ENCODE peak calls at places on chromosomes 6 and 20, in seven cellular contexts. H, J, W, R, K, V and I are unnamed samples.
A peak's percentile ranks its signal among the peaks of the same experiment; 100 is the strongest.

GRCh38 chr20:18101125-18101820 is 36.4 kb upstream of the KAT14 start:
- DNase-seq in H (no peak), W (no peak), R (no peak), V (no peak), J (no peak), K (no peak), I (no peak)

GRCh38 chr6:144334150-144334708 is 49.1 kb downstream of the UTRN start:
- DNase-seq in J (no peak), H (no peak), V (no peak), K (no peak), W (no peak), R (no peak), I (no peak)

GRCh38 chr6:4371207-4371921 is 236.0 kb upstream of the ECI2 start:
- DNase-seq in H (no peak), W (no peak), V (no peak), K (peak; percentile 57), R (no peak), J (peak; percentile 92), I (no peak)

GRCh38 chr6:17035257-17035757 is 66.5 kb upstream of the STMND1 start:
- DNase-seq in J (no peak), W (no peak), K (no peak), H (no peak), R (no peak), V (no peak), I (no peak)

GRCh38 chr6:28710466-28711191 is 184.9 kb downstream of the GPX5 start:
- DNase-seq in V (no peak), K (no peak), H (no peak), W (no peak), R (no peak), J (peak; percentile 58), I (no peak)

GRCh38 chr6:106789436-106790145 is 160.2 kb downstream of the QRSL1 start:
- DNase-seq in W (no peak), J (no peak), V (no peak), R (no peak), H (no peak), K (no peak), I (no peak)

GRCh38 chr6:85429346-85429745 is 20.5 kb upstream of the NT5E start:
- DNase-seq in H (no peak), V (no peak), W (no peak), K (no peak), J (no peak), R (no peak), I (no peak)

GRCh38 chr20:278607-279571 is 11.7 kb downstream of the C20orf96 start:
- DNase-seq in W (no peak), R (peak; percentile 87), K (no peak), H (no peak), J (no peak), V (no peak), I (peak; percentile 84)

GRCh38 chr6:42269553-42269952 is 51.9 kb upstream of the MRPS10 start:
- DNase-seq in W (no peak), V (peak; percentile 77), J (no peak), R (no peak), H (no peak), K (peak; percentile 31), I (no peak)

GRCh38 chr20:45088247-45088646 is 12.7 kb downstream of the KCNS1 start:
- DNase-seq in J (peak; percentile 96), W (no peak), K (no peak), H (no peak), V (no peak), R (no peak), I (no peak)

GRCh38 chr6:32087574-32088486 is 21.3 kb downstream of the TNXB start:
- DNase-seq in W (peak; percentile 81), J (peak; percentile 46), K (peak; percentile 93), H (peak; percentile 94), V (peak; percentile 63), R (peak; percentile 94), I (peak; percentile 93)

GRCh38 chr6:36679043-36679821 is 718 bp downstream of the CDKN1A start:
- DNase-seq in W (no peak), H (peak; percentile 92), V (no peak), R (peak; percentile 91), J (peak; percentile 63), K (peak; percentile 78), I (peak; percentile 96)

GRCh38 chr6:40383348-40384115 is 203.6 kb downstream of the LRFN2 start:
- DNase-seq in H (no peak), R (no peak), W (no peak), V (no peak), J (no peak), K (no peak), I (no peak)

GRCh38 chr6:152338335-152339125 is 298.6 kb downstream of the SYNE1 start:
- DNase-seq in H (peak; percentile 75), R (no peak), K (peak; percentile 55), J (peak; percentile 21), V (peak; percentile 9), W (no peak), I (peak; percentile 93)

GRCh38 chr20:7843613-7844012 is 96.6 kb downstream of the HAO1 start:
- DNase-seq in W (no peak), V (no peak), J (peak; percentile 34), K (no peak), H (peak; percentile 75), R (no peak), I (peak; percentile 42)

GRCh38 chr6:125114248-125114858 is 39.2 kb upstream of the TPD52L1 start:
- DNase-seq in V (no peak), J (peak; percentile 61), R (no peak), K (peak; percentile 68), H (peak; percentile 72), W (peak; percentile 55), I (peak; percentile 70)

GRCh38 chr20:61980647-61981583 is 84.8 kb downstream of the TAF4 start:
- DNase-seq in J (no peak), R (peak; percentile 76), W (peak; percentile 3), K (peak; percentile 54), H (no peak), V (no peak), I (no peak)

GRCh38 chr20:62707281-62707941 is 1.2 kb upstream of the NTSR1 start:
- DNase-seq in W (no peak), J (no peak), R (peak; percentile 51), K (no peak), V (no peak), H (no peak), I (no peak)

GRCh38 chr6:15247750-15248450 is 2.0 kb downstream of the JARID2 start:
- DNase-seq in H (peak; percentile 80), V (peak; percentile 50), R (peak; percentile 94), K (peak; percentile 58), W (no peak), J (peak; percentile 62), I (peak; percentile 40)
- TF ChIP-seq POLR2A in H (peak; percentile 13), V (no peak), R (no peak), K (no peak), W (no peak), J (peak; percentile 83), I (no peak)

GRCh38 chr6:43759157-43759925 is 10.7 kb upstream of the VEGFA start:
- DNase-seq in R (no peak), H (peak; percentile 42), K (no peak), J (no peak), W (no peak), V (no peak), I (no peak)

GRCh38 chr6:43758617-43759050 is 11.4 kb upstream of the VEGFA start:
- DNase-seq in W (no peak), J (no peak), H (peak; percentile 63), R (no peak), K (no peak), V (no peak), I (peak; percentile 83)

GRCh38 chr6:43761666-43762409 is 8.2 kb upstream of the VEGFA start:
- DNase-seq in J (no peak), W (no peak), H (peak; percentile 40), K (no peak), V (no peak), R (no peak), I (no peak)

GRCh38 chr6:43760799-43761168 is 9.2 kb upstream of the VEGFA start:
- DNase-seq in H (peak; percentile 34), W (no peak), R (no peak), V (no peak), J (no peak), K (no peak), I (peak; percentile 61)

DNA sequence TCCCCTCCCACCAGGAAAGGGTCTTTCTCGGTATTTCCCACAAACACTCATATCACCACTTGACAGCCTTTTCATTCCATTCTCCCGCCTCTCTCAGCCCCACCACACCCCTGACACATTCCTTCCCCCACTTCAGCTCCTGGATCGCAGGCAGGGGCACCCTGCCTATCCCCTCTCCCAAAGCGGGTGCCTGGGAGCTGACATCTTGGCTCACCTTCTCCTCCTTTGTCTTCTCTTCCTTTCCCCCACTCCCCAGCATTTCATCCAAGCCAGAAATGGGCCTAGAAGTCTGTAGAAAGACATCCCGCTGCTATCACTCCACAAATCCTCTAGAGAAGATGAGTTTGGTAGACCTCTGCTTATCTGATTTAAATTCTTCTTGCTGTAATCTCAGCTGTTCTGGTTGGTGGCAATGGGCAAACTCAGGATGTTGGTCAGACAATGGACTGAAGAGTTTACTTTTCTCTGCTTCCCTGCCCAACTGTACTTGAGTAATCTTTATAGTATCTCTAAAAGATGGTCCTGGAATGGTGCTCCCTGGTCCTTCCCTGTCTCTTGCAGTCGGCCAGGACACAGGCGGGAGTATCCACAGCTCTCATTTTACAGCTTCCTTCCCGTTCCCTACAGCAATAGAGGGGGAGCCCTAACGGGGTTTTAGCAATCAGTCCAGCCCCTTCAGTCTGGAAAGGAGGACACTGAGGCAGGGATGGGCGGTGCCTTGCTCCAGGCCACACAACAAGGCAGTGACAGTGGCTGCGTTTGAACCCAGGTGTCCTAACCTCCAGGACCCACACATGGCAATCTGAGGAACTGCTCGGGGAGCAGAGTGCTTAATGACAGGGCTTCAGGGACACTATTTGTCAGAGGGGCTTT is 9.8 kb upstream of the VEGFA start:
- DNase-seq in H (peak; percentile 36), V (no peak), K (no peak), R (no peak), J (no peak), W (no peak), I (no peak)
- TF ChIP-seq POLR2A in H (no peak), V (no peak), K (no peak), R (no peak), J (no peak), W (no peak), I (no peak)

DNA sequence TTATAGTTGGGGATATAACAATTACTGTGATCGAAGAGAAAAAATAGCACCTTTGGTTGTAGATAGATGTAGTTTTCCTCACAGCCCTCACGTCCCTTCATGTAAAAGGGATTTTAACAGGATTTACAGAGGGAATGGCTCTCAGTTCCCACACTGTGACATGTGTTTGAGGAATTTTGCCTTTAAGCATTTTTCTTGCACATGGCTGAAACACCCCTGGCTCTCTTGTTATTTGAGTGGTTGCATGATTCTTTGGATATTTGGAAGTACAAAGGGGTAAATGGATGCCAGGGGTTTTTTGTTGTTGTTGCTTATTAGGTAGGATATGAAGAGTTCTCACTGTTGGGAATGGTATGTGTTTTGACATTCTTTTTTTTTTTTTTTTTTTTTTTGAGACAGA is 48.2 kb downstream of the JAG1 start:
- DNase-seq in H (no peak), W (no peak), J (no peak), K (no peak), R (no peak), V (no peak), I (no peak)
- TF ChIP-seq POLR2A in H (no peak), W (no peak), J (no peak), K (no peak), R (no peak), V (no peak), I (no peak)

DNA sequence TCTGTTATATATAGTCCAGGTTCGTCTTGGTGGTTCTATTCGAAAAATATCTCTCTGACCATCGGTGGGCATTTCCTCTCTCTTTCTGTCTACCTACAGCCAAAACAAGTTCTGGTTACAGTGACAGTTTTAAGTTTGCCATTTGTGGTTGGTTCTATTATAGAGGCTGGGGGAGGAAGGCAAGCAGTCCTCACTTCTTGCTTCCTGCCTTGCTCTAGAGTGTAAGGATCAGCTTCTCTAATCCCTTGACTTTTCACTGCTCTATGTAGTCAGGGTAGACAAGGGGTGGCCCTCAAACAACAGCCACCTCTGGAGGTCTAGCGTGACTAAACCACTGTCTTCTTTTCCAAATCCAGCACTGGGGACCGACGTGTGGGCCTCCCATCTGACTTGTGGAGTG is 16.1 kb downstream of the E2F3 start:
- DNase-seq in V (no peak), J (no peak), W (no peak), K (no peak), H (no peak), R (no peak), I (no peak)
- TF ChIP-seq POLR2A in V (no peak), J (no peak), W (no peak), K (no peak), H (no peak), R (no peak), I (no peak)